ENCODE peak calls at places on chromosomes 13 and 19, in seven cellular contexts. M is HAP-1; Q is activated CD8-positive, alpha-beta memory T cell treated with anti-CD3 and anti-CD28 coated beads for 1 hour; F is stimulated activated CD8-positive, alpha-beta memory T cell treated with anti-CD3 and anti-CD28 coated beads, Interleukin-7, amount 100 ng/mL, for 1 hour; J is stimulated activated CD4-positive, alpha-beta T cell treated with anti-CD3 and anti-CD28 coated beads, Interleukin-1b, Interleukin-23, amount 100 ng/mL, for 1 hour; V is AG10803; L is cardiac muscle cell. Y is an unnamed sample.

GRCh38 chr19:34120846-34121639 is 51.3 kb upstream of the LSM14A start:
- DNase-seq in F (no peak), J (peak), Q (no peak), M (peak), L (peak), V (peak), Y (peak)

GRCh38 chr19:53868091-53868891 is 608 bp downstream of the MYADM start:
- DNase-seq in L (peak), J (no peak), Q (no peak), F (no peak), M (peak), V (peak), Y (peak)

GRCh38 chr19:18220632-18221275 is 5.5 kb downstream of the PDE4C start:
- DNase-seq in F (no peak), M (peak), L (no peak), V (no peak), J (no peak), Q (no peak), Y (no peak)

GRCh38 chr19:17795495-17795856 is 538 bp downstream of the B3GNT3 start:
- DNase-seq in M (no peak), L (no peak), V (no peak), F (no peak), Q (no peak), J (no peak), Y (no peak)

GRCh38 chr19:45123440-45123850 is 30.5 kb downstream of the PPP1R37 start:
- DNase-seq in L (no peak), F (no peak), J (no peak), M (peak), V (no peak), Q (no peak), Y (no peak)

GRCh38 chr19:47151627-47152026 is 21.0 kb downstream of the SAE1 start:
- DNase-seq in V (no peak), Q (no peak), M (no peak), F (no peak), L (no peak), J (no peak), Y (no peak)

GRCh38 chr19:8702350-8702749 is 3.8 kb upstream of the ACTL9 start:
- DNase-seq in V (no peak), F (no peak), M (no peak), Q (no peak), J (no peak), L (peak), Y (no peak)

GRCh38 chr19:34982275-34982674 is 17.8 kb upstream of the GRAMD1A start:
- DNase-seq in Q (no peak), L (no peak), F (no peak), J (no peak), V (no peak), M (no peak), Y (no peak)

GRCh38 chr19:58374200-58374599 is 6.6 kb downstream of the ZNF837 start:
- DNase-seq in L (no peak), V (no peak), J (no peak), Q (no peak), F (no peak), M (no peak), Y (no peak)

GRCh38 chr13:29523199-29523931 is 72.1 kb downstream of the SLC7A1 start:
- DNase-seq in V (peak), L (peak), Q (no peak), F (no peak), M (no peak), J (no peak), Y (no peak)

GRCh38 chr13:21546372-21546771 is 57.6 kb downstream of the MICU2 start:
- DNase-seq in V (peak), J (no peak), M (no peak), F (no peak), Q (no peak), L (peak), Y (no peak)

GRCh38 chr19:50167314-50167721 is 4.2 kb upstream of the IZUMO2 start:
- DNase-seq in L (no peak), M (no peak), J (no peak), Q (no peak), F (no peak), V (no peak), Y (peak)

GRCh38 chr19:33024398-33024797 is 40.3 kb downstream of the RHPN2 start:
- DNase-seq in J (no peak), L (no peak), M (no peak), F (no peak), Q (no peak), V (no peak), Y (no peak)

GRCh38 chr19:15935167-15935702 is 906 bp upstream of the CYP4F11 start:
- DNase-seq in M (no peak), L (no peak), V (no peak), Q (no peak), J (no peak), F (no peak), Y (no peak)

GRCh38 chr13:49124693-49125304 is 95.3 kb upstream of the MLNR start:
- DNase-seq in Q (no peak), F (no peak), L (no peak), V (no peak), J (no peak), M (no peak), Y (no peak)

GRCh38 chr19:33683881-33684549 is 62.3 kb downstream of the CHST8 start:
- DNase-seq in J (no peak), Q (no peak), L (peak), V (peak), M (peak), F (no peak), Y (peak)

GRCh38 chr13:113906566-113906965 is 42.7 kb upstream of the GAS6 start:
- DNase-seq in M (no peak), Q (no peak), L (no peak), J (no peak), F (no peak), V (no peak), Y (no peak)

GRCh38 chr13:21022694-21023325 is 38.6 kb downstream of the LATS2 start:
- DNase-seq in Q (no peak), J (no peak), M (no peak), F (no peak), L (no peak), V (no peak), Y (no peak)

GRCh38 chr13:45162821-45163220 is 38.0 kb downstream of the KCTD4 start:
- DNase-seq in L (peak), J (no peak), M (no peak), V (peak), Q (no peak), F (no peak), Y (no peak)

GRCh38 chr13:98371624-98372023 is 194.6 kb upstream of the RNF113B start:
- DNase-seq in J (no peak), L (no peak), Q (no peak), M (no peak), F (no peak), V (no peak), Y (no peak)

GRCh38 chr19:17610384-17610783 is 54.9 kb downstream of the COLGALT1 start:
- DNase-seq in Q (no peak), J (no peak), V (no peak), M (no peak), L (peak), F (no peak), Y (no peak)

GRCh38 chr19:18020212-18021067 is 12.5 kb downstream of the ARRDC2 start:
- DNase-seq in F (no peak), V (peak), J (no peak), M (no peak), L (peak), Q (no peak), Y (no peak)

GRCh38 chr19:56253737-56254136 is 18.8 kb upstream of the EDDM13 start:
- DNase-seq in F (no peak), J (no peak), L (peak), V (peak), Q (no peak), M (no peak), Y (peak)

GRCh38 chr19:47105874-47106273 is 7.7 kb downstream of the ZC3H4 start:
- DNase-seq in F (no peak), M (no peak), J (no peak), L (no peak), V (no peak), Q (no peak), Y (no peak)

GRCh38 chr13:99977912-99978780 is 3.4 kb upstream of the ZIC2 start:
- DNase-seq in L (no peak), M (peak), F (no peak), J (no peak), Q (no peak), V (no peak), Y (peak)

GRCh38 chr19:28614634-28615545 is 598.1 kb downstream of the UQCRFS1 start:
- DNase-seq in J (no peak), M (no peak), L (no peak), Q (no peak), F (no peak), V (no peak), Y (no peak)

GRCh38 chr19:29576043-29576442 is 30.0 kb upstream of the POP4 start:
- DNase-seq in L (no peak), J (no peak), M (no peak), V (peak), Q (no peak), F (no peak), Y (no peak)

Y was measured in retina.